ENCODE peak calls at places on chromosome 17, in five cellular contexts. C, F, A, D and W are unnamed samples.

GRCh38 chr17:36705651-36706436 is 104.5 kb downstream of the MRM1 start:
- DNase-seq in C (peak), F (no peak), A (no peak), D (peak), W (peak)

GRCh38 chr17:5608696-5609095 is 24.4 kb upstream of the NLRP1 start:
- DNase-seq in C (no peak), F (no peak), A (no peak), D (no peak), W (no peak)

GRCh38 chr17:78208486-78208885 is 5.6 kb upstream of the BIRC5 start:
- DNase-seq in C (no peak), F (no peak), A (no peak), D (no peak), W (no peak)

GRCh38 chr17:81373536-81374160 is 21.6 kb upstream of the BAHCC1 start:
- DNase-seq in C (no peak), F (no peak), A (no peak), D (no peak), W (no peak)

GRCh38 chr17:64732336-64733006 is 70.4 kb upstream of the SMURF2 start:
- DNase-seq in C (peak), F (no peak), A (peak), D (peak), W (peak)

GRCh38 chr17:38703742-38704644 is 1.1 kb upstream of the MLLT6 start:
- DNase-seq in C (no peak), F (peak), A (peak), D (no peak), W (peak)

GRCh38 chr17:29867643-29868181 is 62.3 kb downstream of the SSH2 start:
- DNase-seq in C (no peak), F (no peak), A (no peak), D (no peak), W (no peak)

GRCh38 chr17:8393470-8394231 is 4.0 kb downstream of the RNF222 start:
- DNase-seq in C (no peak), F (no peak), A (no peak), D (no peak), W (no peak)

GRCh38 chr17:72237223-72237622 is 116.4 kb downstream of the SOX9 start:
- DNase-seq in C (no peak), F (no peak), A (no peak), D (no peak), W (no peak)

GRCh38 chr17:73776978-73777567 is 132.8 kb upstream of the SDK2 start:
- DNase-seq in C (no peak), F (no peak), A (no peak), D (no peak), W (no peak)

GRCh38 chr17:39304188-39304587 is 78.4 kb upstream of the STAC2 start:
- DNase-seq in C (no peak), F (no peak), A (no peak), D (no peak), W (no peak)

GRCh38 chr17:20091161-20092029 is 82.2 kb downstream of the SPECC1 start:
- DNase-seq in C (no peak), F (no peak), A (peak), D (no peak), W (peak)

GRCh38 chr17:73820686-73821448 is 176.6 kb upstream of the SDK2 start:
- DNase-seq in C (no peak), F (no peak), A (no peak), D (no peak), W (no peak)

GRCh38 chr17:19397556-19398041 is 10.6 kb upstream of the MFAP4 start:
- DNase-seq in C (no peak), F (no peak), A (no peak), D (no peak), W (no peak)

GRCh38 chr17:10247806-10248334 is 49.5 kb upstream of the GAS7 start:
- DNase-seq in C (no peak), F (no peak), A (no peak), D (no peak), W (no peak)

GRCh38 chr17:3983945-3984484 is 19.8 kb upstream of the ATP2A3 start:
- DNase-seq in C (no peak), F (no peak), A (no peak), D (no peak), W (peak)

GRCh38 chr17:77457572-77458201 is 316.9 kb downstream of the SEC14L1 start:
- DNase-seq in C (no peak), F (no peak), A (no peak), D (no peak), W (no peak)

GRCh38 chr17:64334851-64335250 is 55.8 kb downstream of the PECAM1 start:
- DNase-seq in C (no peak), F (no peak), A (no peak), D (no peak), W (no peak)

GRCh38 chr17:15882058-15882720 is 62.7 kb upstream of the ADORA2B start:
- DNase-seq in C (no peak), F (no peak), A (no peak), D (no peak), W (no peak)

GRCh38 chr17:75188614-75189013 is 5.9 kb upstream of the SUMO2 start:
- DNase-seq in C (no peak), F (no peak), A (no peak), D (no peak), W (no peak)

GRCh38 chr17:38585056-38585804 is 20.5 kb downstream of the SRCIN1 start:
- DNase-seq in C (no peak), F (no peak), A (no peak), D (no peak), W (no peak)

GRCh38 chr17:75087182-75087557 is 584 bp upstream of the SLC16A5 start:
- DNase-seq in C (no peak), F (no peak), A (no peak), D (no peak), W (no peak)

GRCh38 chr17:19331553-19332245 is 30.8 kb downstream of the B9D1 start:
- DNase-seq in C (no peak), F (no peak), A (no peak), D (no peak), W (no peak)

GRCh38 chr17:69431835-69432234 is 17.3 kb downstream of the MAP2K6 start:
- DNase-seq in C (no peak), F (no peak), A (no peak), D (no peak), W (no peak)

GRCh38 chr17:27782791-27783206 is 17.5 kb downstream of the NOS2 start:
- DNase-seq in C (no peak), F (no peak), A (peak), D (no peak), W (no peak)

GRCh38 chr17:2982854-2983636 is 80.4 kb downstream of the OR1D5 start:
- DNase-seq in C (peak), F (no peak), A (peak), D (peak), W (peak)
- TF ChIP-seq CTCF in C (peak), F (peak), A (peak), D (peak), W (peak)

GRCh38 chr17:58517378-58517927 is 3.0 kb upstream of the MTMR4 start:
- DNase-seq in C (peak), F (no peak), A (no peak), D (no peak), W (no peak)

GRCh38 chr17:58525239-58525638 is 10.8 kb upstream of the MTMR4 start:
- DNase-seq in C (no peak), F (no peak), A (peak), D (peak), W (peak)

GRCh38 chr17:58520843-58521430 is 6.5 kb upstream of the MTMR4 start:
- DNase-seq in C (no peak), F (no peak), A (no peak), D (no peak), W (peak)

GRCh38 chr17:58517928-58518609 is 3.6 kb upstream of the MTMR4 start:
- DNase-seq in C (peak), F (peak), A (peak), D (peak), W (peak)

DNA sequence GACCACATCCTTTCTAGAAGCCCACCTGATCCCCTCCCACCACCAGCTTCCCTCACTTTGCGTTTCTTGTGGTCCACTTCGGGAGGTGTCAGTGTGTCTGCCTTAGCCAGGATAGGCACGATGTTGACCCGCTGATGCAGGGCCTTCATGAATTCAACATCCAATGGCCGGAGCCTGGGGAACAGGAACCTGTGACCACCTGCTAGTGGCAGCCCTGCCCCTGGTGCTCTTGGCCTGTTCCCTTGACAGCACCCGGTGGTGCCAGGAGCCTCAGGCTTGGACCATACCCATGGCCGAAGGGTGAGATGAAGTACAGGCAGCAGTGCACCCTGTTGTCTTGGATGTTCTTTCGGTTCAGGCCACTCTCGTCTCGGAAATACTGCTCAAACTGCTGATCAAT is 7.2 kb upstream of the MTMR4 start:
- DNase-seq in C (no peak), F (no peak), A (no peak), D (no peak), W (no peak)
- TF ChIP-seq CTCF in C (no peak), F (no peak), A (no peak), D (no peak), W (no peak)

GRCh38 chr17:66715745-66716156 is 119.2 kb upstream of the CACNG5 start:
- DNase-seq in C (peak), F (no peak), A (no peak), D (peak), W (peak)
- TF ChIP-seq CTCF in C (peak), F (peak), A (peak), D (peak), W (peak)

DNA sequence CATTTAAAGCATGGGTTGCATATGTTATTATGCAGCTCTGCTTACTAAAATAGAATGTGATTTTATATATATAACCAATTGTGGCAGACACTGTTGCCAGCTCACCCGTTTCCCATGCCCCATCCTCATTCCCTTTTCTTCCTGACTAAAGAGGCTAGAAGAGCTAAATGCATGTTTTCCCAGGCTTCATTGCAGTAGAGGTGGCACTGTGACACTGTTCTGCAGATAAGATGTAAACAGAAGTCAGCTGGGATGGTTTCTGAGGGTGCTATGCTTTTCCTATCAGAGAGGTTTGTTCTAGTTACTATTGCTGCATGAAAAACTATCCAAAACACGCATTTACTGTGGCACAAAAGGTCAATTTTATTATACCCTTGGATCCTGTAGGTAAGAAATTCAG is 5.7 kb upstream of the TOB1 start:
- DNase-seq in C (no peak), F (no peak), A (no peak), D (no peak), W (no peak)
- TF ChIP-seq CTCF in C (no peak), F (no peak), A (no peak), D (no peak), W (no peak)

DNA sequence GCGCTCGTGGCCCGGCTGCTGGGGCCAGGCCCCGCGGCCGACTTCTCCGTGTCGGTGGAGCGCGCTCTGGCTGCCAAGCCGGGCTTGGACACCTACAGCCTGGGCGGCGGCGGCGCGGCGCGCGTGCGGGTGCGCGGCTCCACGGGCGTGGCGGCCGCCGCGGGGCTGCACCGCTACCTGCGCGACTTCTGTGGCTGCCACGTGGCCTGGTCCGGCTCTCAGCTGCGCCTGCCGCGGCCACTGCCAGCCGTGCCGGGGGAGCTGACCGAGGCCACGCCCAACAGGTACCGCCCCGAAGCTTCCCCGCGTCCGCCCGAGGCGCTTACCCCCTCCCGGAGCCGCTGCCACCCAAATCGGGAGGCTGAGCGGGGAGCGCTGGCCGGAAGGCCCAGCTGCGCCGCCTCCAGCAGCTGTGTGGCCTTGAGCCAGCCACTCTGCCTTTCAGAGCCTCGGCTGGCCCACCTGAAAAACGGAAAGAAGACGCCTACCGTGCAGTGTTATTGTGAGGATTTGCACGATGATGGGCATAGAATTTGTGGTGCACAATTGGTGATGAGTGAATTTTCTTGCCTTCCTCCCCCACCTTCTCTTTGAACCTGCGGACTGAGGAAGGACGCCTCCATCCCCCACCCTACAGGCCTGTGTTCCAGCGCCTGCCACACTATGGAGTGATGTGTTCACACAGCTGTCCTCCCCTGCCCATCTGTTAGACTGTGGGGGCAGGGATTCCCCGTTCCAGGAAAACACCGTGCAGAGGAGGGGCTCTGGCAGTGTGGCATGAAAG is 523 bp downstream of the NAGLU start:
- DNase-seq in C (peak), F (no peak), A (peak), D (peak), W (peak)
- TF ChIP-seq CTCF in C (no peak), F (no peak), A (no peak), D (no peak), W (no peak)

GRCh38 chr17:61354895-61355294 is 44.7 kb upstream of the TBX2 start:
- DNase-seq in C (no peak), F (no peak), A (no peak), D (no peak), W (no peak)
- TF ChIP-seq CTCF in C (no peak), F (no peak), A (no peak), D (peak), W (no peak)

GRCh38 chr17:14082848-14083247 is 13.5 kb downstream of the COX10 start:
- DNase-seq in C (no peak), F (no peak), A (no peak), D (no peak), W (no peak)

GRCh38 chr17:14086189-14086588 is 16.9 kb downstream of the COX10 start:
- DNase-seq in C (no peak), F (no peak), A (no peak), D (no peak), W (no peak)

GRCh38 chr17:14084955-14085354 is 15.7 kb downstream of the COX10 start:
- DNase-seq in C (no peak), F (no peak), A (no peak), D (no peak), W (no peak)

GRCh38 chr17:14078027-14078426 is 8.7 kb downstream of the COX10 start:
- DNase-seq in C (no peak), F (no peak), A (peak), D (peak), W (no peak)

GRCh38 chr17:14080847-14081251 is 11.5 kb downstream of the COX10 start:
- DNase-seq in C (no peak), F (no peak), A (no peak), D (peak), W (no peak)
- TF ChIP-seq CTCF in C (no peak), F (no peak), A (no peak), D (no peak), W (no peak)